ENCODE peak calls at places on chromosomes 2 and 18, in nine cellular contexts. One of them, this sample, is unnamed.

GRCh38 chr2:47264183-47264582 is 109.1 kb upstream of the STPG4 start:
- DNase-seq in A549: peak; percentile 22
- DNase-seq in LoVo: no peak
- DNase-seq in iris pigment epithelial cell: no peak
- DNase-seq in AG10803: no peak
- DNase-seq in HT-29: no peak
- DNase-seq in Peyer's patch: no peak
- DNase-seq in PC-3: no peak
- DNase-seq in stimulated activated CD4-positive, alpha-beta T cell treated with anti-CD3 and anti-CD28 coated beads, Interleukin-4, amount 100 ng/mL, for 24 hours: no peak
- DNase-seq in this sample: no peak

GRCh38 chr2:232600053-232600773 is 33.2 kb upstream of the EFHD1 start:
- DNase-seq in LoVo: no peak
- DNase-seq in AG10803: no peak
- DNase-seq in stimulated activated CD4-positive, alpha-beta T cell treated with anti-CD3 and anti-CD28 coated beads, Interleukin-4, amount 100 ng/mL, for 24 hours: no peak
- DNase-seq in HT-29: no peak
- DNase-seq in A549: no peak
- DNase-seq in Peyer's patch: no peak
- DNase-seq in iris pigment epithelial cell: no peak
- DNase-seq in PC-3: no peak
- DNase-seq in this sample: no peak

GRCh38 chr2:33500177-33500576 is 23.7 kb downstream of the RASGRP3 start:
- DNase-seq in PC-3: no peak
- DNase-seq in Peyer's patch: no peak
- DNase-seq in A549: no peak
- DNase-seq in HT-29: no peak
- DNase-seq in iris pigment epithelial cell: no peak
- DNase-seq in AG10803: no peak
- DNase-seq in LoVo: no peak
- DNase-seq in stimulated activated CD4-positive, alpha-beta T cell treated with anti-CD3 and anti-CD28 coated beads, Interleukin-4, amount 100 ng/mL, for 24 hours: no peak
- DNase-seq in this sample: no peak

GRCh38 chr2:10688921-10689807 is 611 bp downstream of the NOL10 start:
- DNase-seq in stimulated activated CD4-positive, alpha-beta T cell treated with anti-CD3 and anti-CD28 coated beads, Interleukin-4, amount 100 ng/mL, for 24 hours: peak; percentile 13
- DNase-seq in AG10803: peak; percentile 35
- DNase-seq in HT-29: peak; percentile 34
- DNase-seq in A549: no peak
- DNase-seq in PC-3: no peak
- DNase-seq in LoVo: no peak
- DNase-seq in iris pigment epithelial cell: peak; percentile 17
- DNase-seq in Peyer's patch: no peak
- DNase-seq in this sample: peak; percentile 57

GRCh38 chr2:101806123-101806522 is 108.6 kb downstream of the MAP4K4 start:
- DNase-seq in iris pigment epithelial cell: peak; percentile 79
- DNase-seq in AG10803: peak; percentile 72
- DNase-seq in PC-3: peak; percentile 71
- DNase-seq in stimulated activated CD4-positive, alpha-beta T cell treated with anti-CD3 and anti-CD28 coated beads, Interleukin-4, amount 100 ng/mL, for 24 hours: peak; percentile 20
- DNase-seq in HT-29: no peak
- DNase-seq in A549: peak; percentile 53
- DNase-seq in Peyer's patch: no peak
- DNase-seq in LoVo: peak; percentile 19
- DNase-seq in this sample: peak; percentile 75

GRCh38 chr2:3574155-3574554 is 905 bp upstream of the RPS7 start:
- DNase-seq in PC-3: no peak
- DNase-seq in AG10803: no peak
- DNase-seq in LoVo: no peak
- DNase-seq in Peyer's patch: no peak
- DNase-seq in HT-29: no peak
- DNase-seq in iris pigment epithelial cell: no peak
- DNase-seq in stimulated activated CD4-positive, alpha-beta T cell treated with anti-CD3 and anti-CD28 coated beads, Interleukin-4, amount 100 ng/mL, for 24 hours: no peak
- DNase-seq in A549: no peak
- DNase-seq in this sample: no peak

GRCh38 chr18:376307-376706 is 108.5 kb upstream of the THOC1 start:
- DNase-seq in A549: no peak
- DNase-seq in HT-29: no peak
- DNase-seq in iris pigment epithelial cell: no peak
- DNase-seq in PC-3: no peak
- DNase-seq in stimulated activated CD4-positive, alpha-beta T cell treated with anti-CD3 and anti-CD28 coated beads, Interleukin-4, amount 100 ng/mL, for 24 hours: no peak
- DNase-seq in Peyer's patch: no peak
- DNase-seq in AG10803: peak; percentile 41
- DNase-seq in LoVo: no peak
- DNase-seq in this sample: no peak

GRCh38 chr2:96203130-96204028 is 5.2 kb downstream of the STARD7 start:
- DNase-seq in PC-3: no peak
- DNase-seq in AG10803: no peak
- DNase-seq in Peyer's patch: no peak
- DNase-seq in HT-29: no peak
- DNase-seq in iris pigment epithelial cell: peak; percentile 21
- DNase-seq in A549: no peak
- DNase-seq in stimulated activated CD4-positive, alpha-beta T cell treated with anti-CD3 and anti-CD28 coated beads, Interleukin-4, amount 100 ng/mL, for 24 hours: no peak
- DNase-seq in LoVo: no peak
- DNase-seq in this sample: peak; percentile 51

This sample was measured in GM23248.